ENCODE peak calls at places on chromosomes 1 and 21, in ten cellular contexts. K is Right ventricle myocardium inferior; P is stimulated activated CD4-positive, alpha-beta T cell treated with anti-CD3 and anti-CD28 coated beads, Interleukin-1b, Interleukin-23, amount 100 ng/mL, for 4 hours; N is neuronal stem cell; L is RCC 7860; M is NAMALWA; V is NCI-H1092; T is Panc1; R is SK-MEL-5; C is progenitor cell of endocrine pancreas. Q is an unnamed sample.

GRCh38 chr1:115977481-115978258 is 1.4 kb downstream of the SLC22A15 start:
- DNase-seq in M (no peak), L (peak; percentile 72), T (no peak), K (no peak), V (no peak), R (peak; percentile 29), P (no peak), N (no peak), C (no peak), Q (no peak)

GRCh38 chr1:167056529-167057296 is 33.5 kb downstream of the GPA33 start:
- DNase-seq in L (no peak), K (no peak), R (no peak), T (no peak), M (no peak), C (no peak), N (no peak), P (no peak), V (peak; percentile 42), Q (no peak)

GRCh38 chr1:201902198-201902597 is 13.5 kb downstream of the SHISA4 start:
- DNase-seq in L (no peak), C (no peak), P (no peak), R (peak; percentile 68), M (no peak), V (no peak), N (no peak), T (no peak), K (no peak), Q (no peak)

GRCh38 chr1:151002006-151002405 is 4.7 kb downstream of the MINDY1 start:
- DNase-seq in T (no peak), M (no peak), L (no peak), N (no peak), P (no peak), C (no peak), K (peak; percentile 59), V (no peak), R (no peak), Q (no peak)

GRCh38 chr1:32500387-32501209 is 35.7 kb downstream of the ZBTB8B start:
- DNase-seq in T (no peak), L (no peak), C (peak; percentile 43), K (peak; percentile 91), M (no peak), P (no peak), R (peak; percentile 77), N (peak; percentile 72), V (peak; percentile 55), Q (no peak)

GRCh38 chr1:33342041-33342723 is 21.3 kb upstream of the A3GALT2 start:
- DNase-seq in C (peak; percentile 43), M (peak; percentile 21), T (peak; percentile 91), P (no peak), V (peak; percentile 97), L (peak; percentile 93), R (peak; percentile 30), K (no peak), N (peak; percentile 77), Q (no peak)

GRCh38 chr1:941588-942383 is 17.3 kb downstream of the NOC2L start:
- DNase-seq in R (peak; percentile 37), K (peak; percentile 88), M (peak; percentile 55), V (peak; percentile 62), L (peak; percentile 88), N (peak; percentile 77), C (peak; percentile 53), P (no peak), T (no peak), Q (no peak)

GRCh38 chr1:17831619-17832018 is 76.5 kb downstream of the ACTL8 start:
- DNase-seq in T (no peak), M (peak; percentile 36), R (peak; percentile 11), L (no peak), K (no peak), V (no peak), C (peak; percentile 57), P (no peak), N (peak; percentile 75), Q (no peak)

GRCh38 chr21:35048183-35048601 is 910 bp downstream of the RUNX1 start:
- DNase-seq in M (peak; percentile 72), K (no peak), T (no peak), N (no peak), P (no peak), R (no peak), C (no peak), V (no peak), L (peak; percentile 33), Q (no peak)

GRCh38 chr1:26029054-26029863 is 7.7 kb downstream of the EXTL1 start:
- DNase-seq in V (no peak), M (no peak), L (no peak), P (no peak), R (no peak), T (no peak), N (no peak), C (no peak), K (no peak), Q (no peak)

GRCh38 chr1:185426761-185427698 is 110.0 kb upstream of the IVNS1ABP start:
- DNase-seq in P (no peak), M (no peak), L (no peak), V (no peak), N (no peak), K (peak; percentile 63), T (no peak), R (no peak), C (no peak), Q (no peak)

GRCh38 chr1:30734580-30734979 is 11.2 kb upstream of the MATN1 start:
- DNase-seq in V (no peak), P (no peak), N (no peak), T (no peak), M (no peak), C (no peak), L (no peak), R (no peak), K (no peak), Q (no peak)

GRCh38 chr1:178238722-178239510 is 145.0 kb downstream of the RASAL2 start:
- DNase-seq in M (no peak), N (no peak), L (peak; percentile 99), R (peak; percentile 99), P (no peak), K (no peak), C (no peak), V (no peak), T (peak; percentile 96), Q (no peak)

GRCh38 chr21:17732306-17732705 is 86.8 kb downstream of the C21orf91 start:
- DNase-seq in C (no peak), N (no peak), M (no peak), P (no peak), K (no peak), R (no peak), T (no peak), V (peak; percentile 69), L (no peak), Q (no peak)

GRCh38 chr1:163730366-163730765 is 408.6 kb downstream of the NUF2 start:
- DNase-seq in L (no peak), R (no peak), M (no peak), V (peak; percentile 50), P (no peak), C (no peak), N (no peak), K (no peak), T (no peak), Q (no peak)

GRCh38 chr1:162319510-162320160 is 57.0 kb downstream of the SPATA46 start:
- DNase-seq in M (no peak), N (no peak), T (no peak), C (no peak), L (no peak), P (no peak), K (no peak), R (no peak), V (no peak), Q (no peak)

GRCh38 chr1:100735244-100735643 is 15.7 kb downstream of the VCAM1 start:
- DNase-seq in K (no peak), M (no peak), L (no peak), P (no peak), N (no peak), C (no peak), V (no peak), R (no peak), T (no peak), Q (no peak)

GRCh38 chr1:226066415-226067077 is 4.0 kb downstream of the H3-3A start:
- DNase-seq in V (no peak), K (no peak), R (peak; percentile 58), C (no peak), P (no peak), N (no peak), T (no peak), M (no peak), L (no peak), Q (no peak)

GRCh38 chr1:145977486-145978476 is 13.3 kb downstream of the POLR3GL start:
- DNase-seq in R (peak; percentile 93), C (peak; percentile 19), V (peak; percentile 66), M (peak; percentile 93), N (peak; percentile 70), P (peak; percentile 61), T (no peak), L (peak; percentile 74), K (no peak), Q (no peak)

GRCh38 chr1:65209005-65209885 is 61.2 kb downstream of the AK4 start:
- DNase-seq in R (peak; percentile 57), C (no peak), M (peak; percentile 71), P (no peak), N (no peak), K (no peak), T (peak; percentile 18), V (no peak), L (peak; percentile 30), Q (no peak)

GRCh38 chr1:82517586-82517985 is 716.9 kb downstream of the ADGRL2 start:
- DNase-seq in V (no peak), K (peak; percentile 76), T (no peak), N (peak; percentile 15), R (peak; percentile 40), L (no peak), C (no peak), P (no peak), M (no peak), Q (no peak)

GRCh38 chr1:54490361-54491248 is 57.4 kb upstream of the ACOT11 start:
- DNase-seq in C (no peak), K (no peak), L (no peak), T (no peak), V (no peak), R (no peak), N (no peak), P (no peak), M (no peak), Q (no peak)

GRCh38 chr1:85616736-85617135 is 36.2 kb downstream of the CCN1 start:
- DNase-seq in P (no peak), T (no peak), C (no peak), N (no peak), V (no peak), L (no peak), R (no peak), M (no peak), K (no peak), Q (no peak)

GRCh38 chr1:44783697-44784093 is 4.3 kb downstream of the BEST4 start:
- DNase-seq in P (no peak), M (peak; percentile 50), R (no peak), N (no peak), V (no peak), T (no peak), L (no peak), C (no peak), K (no peak), Q (no peak)

GRCh38 chr1:22388666-22389455 is 62.8 kb upstream of the ZBTB40 start:
- DNase-seq in T (no peak), V (no peak), L (no peak), R (no peak), C (no peak), M (no peak), N (no peak), P (no peak), K (no peak), Q (no peak)

GRCh38 chr1:93346472-93346991 is 825 bp downstream of the DR1 start:
- DNase-seq in L (no peak), T (no peak), K (peak; percentile 68), R (peak; percentile 28), N (peak; percentile 18), C (no peak), M (peak; percentile 70), V (no peak), P (no peak), Q (no peak)

GRCh38 chr1:161082483-161082882 is 6.9 kb downstream of the NECTIN4 start:
- DNase-seq in R (no peak), M (no peak), K (no peak), P (no peak), L (no peak), T (no peak), C (no peak), V (no peak), N (no peak), Q (no peak)

GRCh38 chr1:86119214-86119764 is 37.3 kb downstream of the COL24A1 start:
- DNase-seq in L (no peak), P (no peak), C (no peak), T (no peak), N (no peak), M (no peak), R (no peak), K (no peak), V (no peak), Q (no peak)